ENCODE peak calls at places on chromosomes 4 and X, in nine cellular contexts. C is effector memory CD4-positive, alpha-beta T cell; F is T follicular helper cell; V is amniotic epithelial cell; A is activated CD4-positive, alpha-beta T cell treated with anti-CD3 and anti-CD28 coated beads, Interleukin-2, amount 50 U/mL, for 48 hours; M is GM13976; I is BJ; W is AG10803; U is activated T-cell treated with anti-CD3 and anti-CD28 coated beads, Interleukin-2, amount 50 U/mL, for 72 hours. K is an unnamed sample.
A peak's percentile ranks its signal among the peaks of the same experiment; 100 is the strongest.

GRCh38 chr4:86294883-86295282 is 65.0 kb downstream of the MAPK10 start:
- DNase-seq in C (no peak), F (no peak), V (no peak), A (no peak), M (no peak), I (no peak), W (no peak), U (no peak), K (no peak)

GRCh38 chr4:6441202-6441582 is 31.2 kb downstream of the PPP2R2C start:
- DNase-seq in C (no peak), F (no peak), V (no peak), A (no peak), M (peak; percentile 20), I (no peak), W (no peak), U (no peak), K (no peak)

GRCh38 chr4:42329421-42329820 is 67.9 kb upstream of the SHISA3 start:
- DNase-seq in C (no peak), F (no peak), V (no peak), A (no peak), M (no peak), I (no peak), W (no peak), U (no peak), K (no peak)

GRCh38 chrX:17471121-17471520 is 96.1 kb downstream of the NHS start:
- DNase-seq in C (no peak), F (no peak), V (no peak), A (no peak), M (no peak), I (no peak), W (no peak), U (no peak), K (no peak)

GRCh38 chrX:2903366-2903765 is 25.8 kb downstream of the ARSD start:
- DNase-seq in C (no peak), F (no peak), V (no peak), A (no peak), M (no peak), I (no peak), W (no peak), U (no peak), K (no peak)

GRCh38 chr4:42159271-42160001 is 7.0 kb upstream of the BEND4 start:
- DNase-seq in C (no peak), F (no peak), V (no peak), A (no peak), M (no peak), I (no peak), W (no peak), U (no peak), K (no peak)

GRCh38 chr4:141124224-141124623 is 9.0 kb downstream of the RNF150 start:
- DNase-seq in C (no peak), F (no peak), V (peak; percentile 20), A (no peak), M (no peak), I (no peak), W (peak; percentile 14), U (no peak), K (no peak)

GRCh38 chrX:115147220-115147619 is 42.0 kb upstream of the RBMXL3 start:
- DNase-seq in C (no peak), F (no peak), V (peak; percentile 22), A (no peak), M (peak; percentile 9), I (no peak), W (peak; percentile 33), U (no peak), K (peak; percentile 2)

GRCh38 chr4:88219099-88219498 is 60.7 kb upstream of the ABCG2 start:
- DNase-seq in C (no peak), F (no peak), V (peak; percentile 59), A (no peak), M (peak; percentile 55), I (no peak), W (peak; percentile 59), U (no peak), K (peak; percentile 61)

GRCh38 chr4:10013722-10014121 is 7.6 kb downstream of the SLC2A9 start:
- DNase-seq in C (no peak), F (no peak), V (no peak), A (peak; percentile 60), M (peak; percentile 63), I (no peak), W (peak; percentile 17), U (peak; percentile 70), K (peak; percentile 34)

GRCh38 chr4:174215055-174215454 is 68.4 kb downstream of the FBXO8 start:
- DNase-seq in C (no peak), F (no peak), V (no peak), A (no peak), M (no peak), I (no peak), W (no peak), U (no peak), K (no peak)

GRCh38 chr4:86508436-86508835 is 85.7 kb upstream of the PTPN13 start:
- DNase-seq in C (no peak), F (no peak), V (no peak), A (no peak), M (no peak), I (peak; percentile 74), W (peak; percentile 80), U (no peak), K (no peak)

GRCh38 chr4:153223418-153223792 is 19.2 kb downstream of the TRIM2 start:
- DNase-seq in C (no peak), F (no peak), V (peak; percentile 29), A (no peak), M (no peak), I (no peak), W (no peak), U (no peak), K (no peak)

GRCh38 chrX:2628751-2629315 is 62.3 kb upstream of the CD99 start:
- DNase-seq in C (peak; percentile 21), F (no peak), V (no peak), A (no peak), M (no peak), I (no peak), W (no peak), U (no peak), K (no peak)

GRCh38 chr4:138062929-138063328 is 179.2 kb downstream of the SLC7A11 start:
- DNase-seq in C (no peak), F (no peak), V (peak; percentile 55), A (no peak), M (no peak), I (no peak), W (peak; percentile 49), U (no peak), K (peak; percentile 7)

GRCh38 chrX:16659326-16659725 is 9.4 kb downstream of the S100G start:
- DNase-seq in C (no peak), F (no peak), V (no peak), A (no peak), M (no peak), I (no peak), W (peak; percentile 31), U (no peak), K (no peak)

GRCh38 chrX:140141444-140142029 is 176.2 kb upstream of the CXorf66 start:
- DNase-seq in C (no peak), F (peak; percentile 16), V (no peak), A (peak; percentile 1), M (peak; percentile 42), I (no peak), W (peak; percentile 17), U (peak; percentile 27), K (peak; percentile 49)

GRCh38 chr4:83248486-83248885 is 36.1 kb downstream of the COQ2 start:
- DNase-seq in C (no peak), F (no peak), V (no peak), A (no peak), M (no peak), I (no peak), W (no peak), U (no peak), K (no peak)

GRCh38 chrX:552496-552895 is 78.1 kb upstream of the SHOX start:
- DNase-seq in C (no peak), F (no peak), V (no peak), A (no peak), M (no peak), I (no peak), W (no peak), U (no peak), K (no peak)

GRCh38 chr4:140083320-140083719 is 70.7 kb downstream of the MAML3 start:
- DNase-seq in C (no peak), F (no peak), V (no peak), A (no peak), M (no peak), I (no peak), W (peak; percentile 34), U (no peak), K (no peak)

GRCh38 chr4:131347816-131348215 is 1801.3 kb upstream of the PCDH10 start:
- DNase-seq in C (no peak), F (no peak), V (no peak), A (no peak), M (no peak), I (no peak), W (no peak), U (no peak), K (no peak)

GRCh38 chr4:173168396-173169177 is at the start of gene GALNT7:
- DNase-seq in C (peak; percentile 50), F (peak; percentile 55), V (peak; percentile 49), A (peak; percentile 68), M (peak; percentile 87), I (no peak), W (peak; percentile 23), U (peak; percentile 64), K (peak; percentile 77)

GRCh38 chr4:66059131-66059530 is 388.8 kb upstream of the EPHA5 start:
- DNase-seq in C (no peak), F (no peak), V (no peak), A (no peak), M (no peak), I (no peak), W (no peak), U (no peak), K (no peak)

GRCh38 chr4:78863991-78864390 is 75.2 kb downstream of the PAQR3 start:
- DNase-seq in C (no peak), F (no peak), V (no peak), A (no peak), M (no peak), I (no peak), W (no peak), U (no peak), K (no peak)

GRCh38 chr4:4919926-4920325 is 60.5 kb downstream of the MSX1 start:
- DNase-seq in C (no peak), F (no peak), V (no peak), A (no peak), M (no peak), I (peak; percentile 3), W (peak; percentile 81), U (no peak), K (no peak)

GRCh38 chr4:38034986-38035882 is 75.0 kb downstream of the PTTG2 start:
- DNase-seq in C (no peak), F (peak; percentile 23), V (peak; percentile 62), A (no peak), M (peak; percentile 70), I (no peak), W (peak; percentile 64), U (peak; percentile 34), K (peak; percentile 89)

GRCh38 chr4:109465065-109465464 is 31.4 kb downstream of the SEC24B start:
- DNase-seq in C (no peak), F (no peak), V (no peak), A (no peak), M (no peak), I (no peak), W (peak; percentile 31), U (no peak), K (peak; percentile 24)

GRCh38 chrX:39577206-39577605 is 520.6 kb downstream of the BCOR start:
- DNase-seq in C (no peak), F (no peak), V (no peak), A (no peak), M (no peak), I (no peak), W (no peak), U (no peak), K (peak; percentile 49)

GRCh38 chr4:19693949-19694597 is 557.6 kb upstream of the SLIT2 start:
- DNase-seq in C (no peak), F (no peak), V (peak; percentile 27), A (no peak), M (no peak), I (no peak), W (peak; percentile 10), U (no peak), K (no peak)

GRCh38 chr4:31674313-31674947 is 954.3 kb downstream of the PCDH7 start:
- DNase-seq in C (no peak), F (no peak), V (peak; percentile 29), A (no peak), M (peak; percentile 9), I (no peak), W (no peak), U (no peak), K (no peak)

GRCh38 chr4:150402968-150403367 is 179.0 kb upstream of the MAB21L2 start:
- DNase-seq in C (no peak), F (no peak), V (peak; percentile 69), A (no peak), M (no peak), I (no peak), W (no peak), U (peak; percentile 36), K (peak; percentile 16)